ENCODE peak calls at places on chromosomes 5 and 9, in four cellular contexts. Z, O, D and P are unnamed samples.
A peak's percentile ranks its signal among the peaks of the same experiment; 100 is the strongest.

GRCh38 chr5:89878140-89878570 is 531.4 kb downstream of the CETN3 start:
- DNase-seq in Z (no peak), O (no peak), D (peak; percentile 82), P (peak; percentile 85)

GRCh38 chr9:91659529-91660294 is 236.1 kb upstream of the NFIL3 start:
- DNase-seq in Z (no peak), O (peak; percentile 32), D (peak; percentile 41), P (peak; percentile 16)

GRCh38 chr9:86368871-86369521 is 14.8 kb upstream of the TUT7 start:
- DNase-seq in Z (no peak), O (no peak), D (peak; percentile 72), P (peak; percentile 60)

GRCh38 chr5:100889896-100890295 is 13.2 kb downstream of the ST8SIA4 start:
- DNase-seq in Z (no peak), O (no peak), D (no peak), P (no peak)

GRCh38 chr9:104725014-104725413 is 22.5 kb upstream of the NIPSNAP3A start:
- DNase-seq in Z (no peak), O (no peak), D (no peak), P (peak; percentile 47)

GRCh38 chr5:122683631-122684030 is 91.2 kb upstream of the SNX2 start:
- DNase-seq in Z (no peak), O (no peak), D (no peak), P (no peak)

GRCh38 chr9:4258321-4259093 is 41.4 kb downstream of the GLIS3 start:
- DNase-seq in Z (no peak), O (no peak), D (peak; percentile 82), P (no peak)

GRCh38 chr9:99137225-99137624 is 32.3 kb downstream of the TGFBR1 start:
- DNase-seq in Z (no peak), O (no peak), D (no peak), P (no peak)

GRCh38 chr5:151214614-151215545 is 9.0 kb downstream of the CCDC69 start:
- DNase-seq in Z (no peak), O (no peak), D (no peak), P (no peak)

GRCh38 chr9:69582544-69583297 is 89.5 kb downstream of the APBA1 start:
- DNase-seq in Z (no peak), O (peak; percentile 6), D (no peak), P (no peak)

GRCh38 chr5:95708876-95709275 is 22.3 kb upstream of the RHOBTB3 start:
- DNase-seq in Z (no peak), O (no peak), D (no peak), P (no peak)

GRCh38 chr5:170181902-170182301 is 50.9 kb upstream of the C5orf58 start:
- DNase-seq in Z (no peak), O (no peak), D (no peak), P (peak; percentile 13)

GRCh38 chr5:179772355-179772754 is 21.4 kb upstream of the LTC4S start:
- DNase-seq in Z (no peak), O (no peak), D (no peak), P (no peak)

GRCh38 chr9:114309096-114309495 is 13.8 kb upstream of the ORM1 start:
- DNase-seq in Z (no peak), O (no peak), D (no peak), P (no peak)

GRCh38 chr9:131981116-131981847 is 98.4 kb downstream of the MED27 start:
- DNase-seq in Z (no peak), O (no peak), D (no peak), P (no peak)

GRCh38 chr9:112029921-112030444 is 133.4 kb downstream of the UGCG start:
- DNase-seq in Z (no peak), O (no peak), D (peak; percentile 72), P (peak; percentile 34)